ENCODE peak calls at places on chromosomes 3 and 15, in seven cellular contexts. F is cardiac muscle cell, K is IMR-90, B is heart left ventricle, O is kidney, T is tibial artery, Q is aorta. H is an unnamed sample. For H3K36me3 and H3K9me3, the result is how much of the 10 kb centered on the place peaks cover.

GRCh38 chr3:128801779-128802369 is 75.9 kb downstream of the RAB7A start:
- DNase-seq in Q (no peak), B (peak), O (no peak), T (no peak), F (no peak), K (no peak), H (no peak)

GRCh38 chr15:91480426-91480825 is 373.1 kb upstream of the SLCO3A1 start:
- DNase-seq in F (no peak), Q (no peak), B (no peak), K (no peak), T (no peak), O (no peak), H (no peak)

GRCh38 chr3:50445919-50446318 is 57.5 kb downstream of the CACNA2D2 start:
- DNase-seq in T (no peak), O (no peak), K (no peak), Q (no peak), B (no peak), F (no peak), H (no peak)

GRCh38 chr3:113223831-113224240 is 12.5 kb downstream of the BOC start:
- DNase-seq in Q (peak), F (no peak), T (no peak), B (no peak), K (no peak), O (no peak), H (no peak)

GRCh38 chr3:97979610-97980009 is 7.4 kb upstream of the RIOX2 start:
- DNase-seq in Q (no peak), F (no peak), T (no peak), B (peak), O (no peak), K (no peak), H (peak)

GRCh38 chr15:65980824-65981456 is 111.6 kb downstream of the RAB11A start:
- DNase-seq in T (no peak), F (peak), Q (peak), K (peak), O (no peak), B (peak), H (peak)

GRCh38 chr15:49145651-49146609 is 9.5 kb downstream of the COPS2 start:
- DNase-seq in K (peak), B (peak), Q (no peak), T (no peak), O (no peak), F (peak), H (peak)

GRCh38 chr15:96699871-96700401 is 369.4 kb downstream of the NR2F2 start:
- DNase-seq in F (no peak), T (no peak), O (no peak), K (no peak), Q (no peak), B (no peak), H (peak)

GRCh38 chr3:109098245-109098644 is 19.7 kb downstream of the MORC1 start:
- DNase-seq in Q (no peak), B (no peak), O (no peak), K (no peak), T (no peak), F (no peak), H (no peak)

GRCh38 chr3:49469037-49469875 is 811 bp upstream of the DAG1 start:
- DNase-seq in O (peak), T (peak), Q (peak), F (peak), B (peak), K (peak), H (peak)

GRCh38 chr3:23221136-23221535 is 18.0 kb downstream of the UBE2E2 start:
- DNase-seq in T (no peak), F (no peak), K (no peak), Q (no peak), B (no peak), O (no peak), H (no peak)

GRCh38 chr15:92655178-92655995 is at the start of gene FAM174B:
- DNase-seq in Q (peak), O (no peak), T (no peak), K (no peak), B (peak), F (peak), H (peak)

GRCh38 chr15:66042624-66043023 is 173.3 kb downstream of the RAB11A start:
- DNase-seq in T (no peak), O (no peak), B (no peak), K (no peak), F (no peak), Q (no peak), H (no peak)

GRCh38 chr3:153079386-153079785 is 82.6 kb upstream of the RAP2B start:
- DNase-seq in T (no peak), O (no peak), Q (no peak), K (no peak), F (no peak), B (no peak), H (no peak)

DNA sequence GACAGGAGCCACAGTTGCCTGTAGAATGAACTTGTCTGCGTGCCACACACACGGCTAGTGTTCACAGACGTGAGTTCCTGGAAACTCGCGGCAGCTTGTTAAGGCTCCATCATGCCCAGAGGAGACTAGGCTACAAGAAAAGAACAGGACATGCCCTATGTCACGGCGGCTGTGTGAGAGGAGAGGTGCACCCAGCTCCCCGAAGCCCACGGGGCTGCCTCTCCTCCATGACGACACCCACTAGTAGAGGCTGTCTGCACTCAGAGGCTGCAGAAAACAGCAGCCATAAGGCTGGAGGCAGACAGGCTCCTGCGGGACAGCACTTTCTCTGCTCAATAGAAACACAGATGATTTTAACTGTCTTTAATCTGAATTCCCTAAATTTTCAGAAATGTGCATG is 19.0 kb upstream of the OCA2 start:
- DNase-seq in Q (no peak), T (no peak), B (no peak), F (no peak), K (no peak), O (no peak), H (no peak)
- H3K36me3 ChIP-seq in Q (under half), T (half or more), B (half or more), F (half or more), K (under half), O (under half), H (under half)

GRCh38 chr15:20280933-20281463 is 260.6 kb downstream of the GOLGA6L6 start:
- DNase-seq in O (peak), T (no peak), F (no peak), K (no peak), Q (no peak), B (no peak), H (no peak)
- H3K9me3 ChIP-seq in O (under half), T (under half), F (under half), K (half or more), Q (under half), B (under half), H (under half)

DNA sequence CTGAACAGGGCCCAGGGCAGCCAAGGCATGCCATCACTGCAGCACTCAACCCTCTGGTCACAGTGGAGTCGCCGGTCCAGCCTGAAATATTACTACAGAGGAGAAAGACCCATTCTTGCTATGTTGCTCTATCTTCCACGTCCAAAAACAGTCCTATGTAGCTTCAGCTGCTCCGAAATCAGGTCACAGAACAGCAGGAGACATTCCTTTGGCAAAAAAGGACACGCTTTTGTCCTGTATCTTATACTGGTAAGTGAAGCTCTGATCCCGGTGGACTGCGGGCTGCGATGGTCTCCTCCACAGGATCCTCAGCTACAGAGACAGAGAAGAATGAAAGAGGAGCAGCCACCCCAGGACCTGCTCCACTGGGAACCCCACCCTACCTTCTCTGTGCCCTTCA is 17.6 kb downstream of the ELP6 start:
- DNase-seq in K (no peak), F (no peak), O (no peak), Q (no peak), T (no peak), B (no peak), H (no peak)
- H3K36me3 ChIP-seq in K (under half), F (under half), O (under half), Q (under half), T (half or more), B (half or more), H (under half)

GRCh38 chr15:79919090-79919748 is 22.4 kb upstream of the MTHFS start:
- DNase-seq in K (no peak), B (no peak), T (no peak), F (no peak), Q (no peak), O (peak), H (no peak)

GRCh38 chr15:79919749-79920511 is 23.1 kb upstream of the MTHFS start:
- DNase-seq in O (no peak), B (no peak), T (no peak), Q (no peak), F (no peak), K (no peak), H (no peak)

GRCh38 chr15:79916424-79916823 is 19.6 kb upstream of the MTHFS start:
- DNase-seq in Q (no peak), T (no peak), K (no peak), F (no peak), O (no peak), B (no peak), H (peak)

GRCh38 chr15:79914728-79915127 is 17.9 kb upstream of the MTHFS start:
- DNase-seq in T (no peak), O (no peak), B (no peak), F (no peak), K (no peak), Q (no peak), H (no peak)

DNA sequence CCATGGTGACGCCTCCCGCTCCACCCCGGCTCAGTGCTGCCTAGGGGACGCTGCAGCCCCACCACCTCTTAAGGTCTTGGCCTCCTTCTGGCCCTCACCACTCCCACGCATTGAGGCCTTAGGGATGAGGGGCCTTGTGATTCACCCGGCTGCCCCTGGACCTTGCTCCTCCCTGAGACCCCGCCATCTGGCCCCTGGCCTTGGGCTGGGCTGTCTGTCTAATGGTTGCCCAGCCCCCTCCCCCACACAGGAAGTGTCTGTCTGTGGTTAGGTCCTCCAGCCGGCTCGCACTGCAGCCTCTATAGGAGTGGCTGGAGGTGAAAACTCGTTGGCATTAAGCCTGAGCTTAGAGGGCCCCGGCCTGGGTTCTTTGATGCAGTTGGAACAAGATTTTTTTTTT is 21.5 kb upstream of the MTHFS start:
- DNase-seq in F (no peak), O (no peak), T (no peak), Q (no peak), K (no peak), B (no peak), H (no peak)
- H3K9me3 ChIP-seq in F (under half), O (half or more), T (half or more), Q (under half), K (under half), B (half or more), H (under half)

DNA sequence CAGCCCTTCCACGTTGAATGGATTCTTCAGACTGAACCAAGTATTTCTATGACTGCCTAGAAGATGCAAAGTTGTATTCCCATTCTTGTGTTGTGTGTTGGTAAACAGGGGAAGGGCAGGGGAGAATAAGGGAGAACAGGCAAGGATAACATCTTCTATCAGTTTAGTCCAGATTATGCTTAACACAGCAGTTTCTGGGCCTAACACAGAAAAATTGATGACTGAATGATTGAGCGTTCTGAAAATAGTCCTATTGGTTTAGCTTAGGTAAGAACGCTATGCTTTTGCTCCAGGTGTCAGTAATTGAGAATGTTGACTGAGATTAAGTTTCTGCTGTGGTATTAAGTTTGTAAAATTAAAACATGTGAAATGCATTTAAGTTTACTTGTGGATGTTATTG is 8.6 kb downstream of the FOXB1 start:
- DNase-seq in O (no peak), T (no peak), B (no peak), Q (no peak), F (no peak), K (no peak), H (no peak)
- H3K36me3 ChIP-seq in O (under half), T (under half), B (under half), Q (under half), F (under half), K (under half), H (under half)